ENCODE peak calls at places on chromosomes 3 and 15, in seven cellular contexts. One of them, this sample, is unnamed.

GRCh38 chr3:71389911-71390573 is 193.5 kb downstream of the FOXP1 start:
- DNase-seq in GM23248: peak; percentile 32
- DNase-seq in PC-9: no peak
- DNase-seq in PC-3: peak; percentile 65
- DNase-seq in SK-N-SH: no peak
- DNase-seq in GM23338: peak; percentile 71
- DNase-seq in OCI-LY7: peak; percentile 59
- DNase-seq in this sample: peak; percentile 42

GRCh38 chr3:123276346-123276745 is 74.6 kb downstream of the SEC22A start:
- DNase-seq in GM23248: no peak
- DNase-seq in PC-9: no peak
- DNase-seq in PC-3: no peak
- DNase-seq in SK-N-SH: no peak
- DNase-seq in GM23338: no peak
- DNase-seq in OCI-LY7: no peak
- DNase-seq in this sample: no peak

GRCh38 chr3:189340680-189341460 is 169.1 kb downstream of the TPRG1 start:
- DNase-seq in GM23248: no peak
- DNase-seq in PC-9: no peak
- DNase-seq in PC-3: peak; percentile 16
- DNase-seq in SK-N-SH: no peak
- DNase-seq in GM23338: peak; percentile 73
- DNase-seq in OCI-LY7: peak; percentile 12
- DNase-seq in this sample: no peak

GRCh38 chr3:159855599-159856495 is 132.8 kb upstream of the IL12A start:
- DNase-seq in GM23248: no peak
- DNase-seq in PC-9: no peak
- DNase-seq in PC-3: peak; percentile 10
- DNase-seq in SK-N-SH: peak; percentile 54
- DNase-seq in GM23338: no peak
- DNase-seq in OCI-LY7: no peak
- DNase-seq in this sample: no peak

GRCh38 chr3:32202496-32202895 is 36.0 kb upstream of the CMTM8 start:
- DNase-seq in GM23248: no peak
- DNase-seq in PC-9: no peak
- DNase-seq in PC-3: no peak
- DNase-seq in SK-N-SH: no peak
- DNase-seq in GM23338: no peak
- DNase-seq in OCI-LY7: no peak
- DNase-seq in this sample: no peak

GRCh38 chr3:190322604-190323240 is 476 bp upstream of the CLDN1 start:
- DNase-seq in GM23248: no peak
- DNase-seq in PC-9: no peak
- DNase-seq in PC-3: no peak
- DNase-seq in SK-N-SH: no peak
- DNase-seq in GM23338: peak; percentile 10
- DNase-seq in OCI-LY7: no peak
- DNase-seq in this sample: no peak

GRCh38 chr3:94159062-94159726 is 96.3 kb downstream of the NSUN3 start:
- DNase-seq in GM23248: peak; percentile 59
- DNase-seq in PC-9: peak; percentile 17
- DNase-seq in PC-3: peak; percentile 65
- DNase-seq in SK-N-SH: no peak
- DNase-seq in GM23338: no peak
- DNase-seq in OCI-LY7: no peak
- DNase-seq in this sample: peak; percentile 62

GRCh38 chr15:29812384-29812694 is 9.9 kb downstream of the TJP1 start:
- DNase-seq in GM23248: peak; percentile 76
- DNase-seq in PC-9: peak; percentile 65
- DNase-seq in PC-3: peak; percentile 98
- DNase-seq in SK-N-SH: no peak
- DNase-seq in GM23338: peak; percentile 34
- DNase-seq in OCI-LY7: no peak
- DNase-seq in this sample: peak; percentile 41

GRCh38 chr3:195522254-195523023 is 20.7 kb downstream of the PPP1R2 start:
- DNase-seq in GM23248: peak; percentile 67
- DNase-seq in PC-9: no peak
- DNase-seq in PC-3: peak; percentile 57
- DNase-seq in SK-N-SH: peak; percentile 61
- DNase-seq in GM23338: peak; percentile 46
- DNase-seq in OCI-LY7: peak; percentile 60
- DNase-seq in this sample: peak; percentile 40

GRCh38 chr3:12303532-12303931 is 14.7 kb downstream of the PPARG start:
- DNase-seq in GM23248: peak; percentile 95
- DNase-seq in PC-9: no peak
- DNase-seq in PC-3: peak; percentile 55
- DNase-seq in SK-N-SH: no peak
- DNase-seq in GM23338: no peak
- DNase-seq in OCI-LY7: no peak
- DNase-seq in this sample: no peak

GRCh38 chr15:82186748-82187415 is 75.7 kb downstream of the EFL1 start:
- DNase-seq in GM23248: no peak
- DNase-seq in PC-9: no peak
- DNase-seq in PC-3: no peak
- DNase-seq in SK-N-SH: no peak
- DNase-seq in GM23338: no peak
- DNase-seq in OCI-LY7: no peak
- DNase-seq in this sample: no peak

GRCh38 chr15:80070840-80071239 is 11.4 kb downstream of the ZFAND6 start:
- DNase-seq in GM23248: peak; percentile 72
- DNase-seq in PC-9: no peak
- DNase-seq in PC-3: peak; percentile 36
- DNase-seq in SK-N-SH: no peak
- DNase-seq in GM23338: no peak
- DNase-seq in OCI-LY7: peak; percentile 37
- DNase-seq in this sample: no peak

GRCh38 chr3:132136334-132136716 is 101.5 kb upstream of the CPNE4 start:
- DNase-seq in GM23248: no peak
- DNase-seq in PC-9: no peak
- DNase-seq in PC-3: no peak
- DNase-seq in SK-N-SH: no peak
- DNase-seq in GM23338: no peak
- DNase-seq in OCI-LY7: no peak
- DNase-seq in this sample: no peak

GRCh38 chr3:132134611-132135010 is 99.8 kb upstream of the CPNE4 start:
- DNase-seq in GM23248: peak; percentile 90
- DNase-seq in PC-9: peak; percentile 42
- DNase-seq in PC-3: peak; percentile 86
- DNase-seq in SK-N-SH: no peak
- DNase-seq in GM23338: no peak
- DNase-seq in OCI-LY7: no peak
- DNase-seq in this sample: no peak

DNA sequence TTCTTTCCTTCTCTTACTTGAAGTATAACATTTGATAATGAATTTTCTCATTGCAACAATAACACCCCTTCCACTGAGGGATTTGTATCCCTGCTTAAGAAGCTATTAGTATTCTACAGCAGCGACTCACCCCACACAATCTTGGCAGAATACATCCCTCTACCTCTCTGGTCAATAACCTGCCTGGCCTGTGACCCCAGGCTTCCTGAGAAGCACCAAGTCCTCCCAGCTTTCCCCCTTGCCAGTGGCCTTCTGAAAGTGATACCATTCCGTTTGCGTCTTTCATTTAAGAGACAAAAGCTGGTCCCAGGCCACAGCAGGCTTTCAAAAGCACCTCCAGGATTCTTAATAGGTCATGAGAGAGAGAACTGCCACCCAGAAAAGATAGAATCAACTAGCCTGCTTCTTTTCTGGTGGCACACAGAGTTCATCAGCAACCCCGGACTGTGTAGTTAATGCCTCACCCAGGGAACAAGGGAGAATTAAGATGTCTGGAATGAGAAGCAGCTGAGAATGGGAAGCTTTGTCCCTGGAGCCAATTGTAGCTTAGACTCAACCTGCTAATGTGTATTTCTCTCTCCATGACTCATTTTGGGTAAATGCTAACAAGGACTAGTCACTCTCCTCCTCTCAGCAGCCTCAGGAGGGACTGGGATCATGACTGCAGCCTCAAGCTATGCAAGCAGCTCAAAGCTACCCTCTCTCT is 101.0 kb upstream of the CPNE4 start:
- DNase-seq in GM23248: peak; percentile 98
- DNase-seq in PC-9: peak; percentile 71
- DNase-seq in PC-3: peak; percentile 93
- DNase-seq in SK-N-SH: peak; percentile 13
- DNase-seq in GM23338: peak; percentile 31
- DNase-seq in OCI-LY7: no peak
- DNase-seq in this sample: peak; percentile 19
- H3K9me2 ChIP-seq in GM23248: no peaks in the 10 kb centered on the region
- H3K9me2 ChIP-seq in PC-9: no peaks in the 10 kb centered on the region
- H3K9me2 ChIP-seq in PC-3: no peaks in the 10 kb centered on the region
- H3K9me2 ChIP-seq in SK-N-SH: no peaks in the 10 kb centered on the region
- H3K9me2 ChIP-seq in GM23338: no peaks in the 10 kb centered on the region
- H3K9me2 ChIP-seq in OCI-LY7: no peaks in the 10 kb centered on the region
- H3K9me2 ChIP-seq in this sample: no peaks in the 10 kb centered on the region

GRCh38 chr15:89143503-89144162 is 55.4 kb downstream of the ABHD2 start:
- DNase-seq in GM23248: peak; percentile 86
- DNase-seq in PC-9: peak; percentile 21
- DNase-seq in PC-3: peak; percentile 40
- DNase-seq in SK-N-SH: peak; percentile 36
- DNase-seq in GM23338: no peak
- DNase-seq in OCI-LY7: no peak
- DNase-seq in this sample: no peak
- H3K4me1 ChIP-seq in GM23248: peaks cover 34% of the 10 kb centered on the region
- H3K4me1 ChIP-seq in PC-9: peaks cover 23% of the 10 kb centered on the region
- H3K4me1 ChIP-seq in PC-3: peaks cover 16% of the 10 kb centered on the region
- H3K4me1 ChIP-seq in SK-N-SH: peaks cover 46% of the 10 kb centered on the region
- H3K4me1 ChIP-seq in GM23338: peaks cover 5% of the 10 kb centered on the region
- H3K4me1 ChIP-seq in OCI-LY7: peaks cover 2% of the 10 kb centered on the region
- H3K4me1 ChIP-seq in this sample: no peaks in the 10 kb centered on the region

GRCh38 chr3:164023480-164023879 is 1054.8 kb downstream of the SI start:
- DNase-seq in GM23248: no peak
- DNase-seq in PC-9: no peak
- DNase-seq in PC-3: no peak
- DNase-seq in SK-N-SH: no peak
- DNase-seq in GM23338: no peak
- DNase-seq in OCI-LY7: no peak
- DNase-seq in this sample: no peak
- H3K9me2 ChIP-seq in GM23248: no peaks in the 10 kb centered on the region
- H3K9me2 ChIP-seq in PC-9: no peaks in the 10 kb centered on the region
- H3K9me2 ChIP-seq in PC-3: no peaks in the 10 kb centered on the region
- H3K9me2 ChIP-seq in SK-N-SH: no peaks in the 10 kb centered on the region
- H3K9me2 ChIP-seq in GM23338: peaks cover 2% of the 10 kb centered on the region
- H3K9me2 ChIP-seq in OCI-LY7: no peaks in the 10 kb centered on the region
- H3K9me2 ChIP-seq in this sample: no peaks in the 10 kb centered on the region

DNA sequence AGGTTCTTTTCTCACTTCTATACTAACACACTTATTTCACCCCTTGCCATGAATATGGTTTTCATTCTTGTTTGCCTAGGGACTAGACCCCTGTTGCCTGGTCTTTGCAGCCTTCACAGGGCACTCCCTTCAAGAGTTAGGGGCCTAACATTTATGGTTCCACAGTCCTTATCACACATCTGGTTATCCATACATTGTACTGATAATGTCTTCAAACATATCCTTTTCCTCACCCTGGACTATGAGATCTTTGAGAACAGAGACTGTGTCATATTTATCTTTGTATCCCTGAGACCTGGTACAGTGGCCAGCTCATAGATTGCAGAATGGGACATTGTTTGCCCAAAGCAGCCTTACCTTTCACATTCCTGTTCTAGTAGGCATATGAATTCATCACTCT is 106.2 kb downstream of the CMSS1 start:
- DNase-seq in GM23248: no peak
- DNase-seq in PC-9: no peak
- DNase-seq in PC-3: no peak
- DNase-seq in SK-N-SH: no peak
- DNase-seq in GM23338: no peak
- DNase-seq in OCI-LY7: no peak
- DNase-seq in this sample: no peak
- H3K4me1 ChIP-seq in GM23248: peaks cover 25% of the 10 kb centered on the region
- H3K4me1 ChIP-seq in PC-9: peaks cover 27% of the 10 kb centered on the region
- H3K4me1 ChIP-seq in PC-3: peaks cover 37% of the 10 kb centered on the region
- H3K4me1 ChIP-seq in SK-N-SH: peaks cover 22% of the 10 kb centered on the region
- H3K4me1 ChIP-seq in GM23338: peaks cover 60% of the 10 kb centered on the region
- H3K4me1 ChIP-seq in OCI-LY7: peaks cover 7% of the 10 kb centered on the region
- H3K4me1 ChIP-seq in this sample: peaks cover 33% of the 10 kb centered on the region

GRCh38 chr15:70560617-70561328 is 202.6 kb downstream of the UACA start:
- DNase-seq in GM23248: no peak
- DNase-seq in PC-9: no peak
- DNase-seq in PC-3: no peak
- DNase-seq in SK-N-SH: no peak
- DNase-seq in GM23338: peak; percentile 30
- DNase-seq in OCI-LY7: no peak
- DNase-seq in this sample: no peak

GRCh38 chr15:70561885-70562284 is 201.5 kb downstream of the UACA start:
- DNase-seq in GM23248: no peak
- DNase-seq in PC-9: no peak
- DNase-seq in PC-3: no peak
- DNase-seq in SK-N-SH: no peak
- DNase-seq in GM23338: no peak
- DNase-seq in OCI-LY7: no peak
- DNase-seq in this sample: no peak

GRCh38 chr15:70559223-70559823 is 204.0 kb downstream of the UACA start:
- DNase-seq in GM23248: peak; percentile 51
- DNase-seq in PC-9: no peak
- DNase-seq in PC-3: no peak
- DNase-seq in SK-N-SH: peak; percentile 61
- DNase-seq in GM23338: no peak
- DNase-seq in OCI-LY7: peak; percentile 4
- DNase-seq in this sample: peak; percentile 34

GRCh38 chr15:70558406-70559222 is 204.7 kb downstream of the UACA start:
- DNase-seq in GM23248: no peak
- DNase-seq in PC-9: no peak
- DNase-seq in PC-3: no peak
- DNase-seq in SK-N-SH: no peak
- DNase-seq in GM23338: no peak
- DNase-seq in OCI-LY7: no peak
- DNase-seq in this sample: no peak

GRCh38 chr15:70559840-70560239 is 203.5 kb downstream of the UACA start:
- DNase-seq in GM23248: no peak
- DNase-seq in PC-9: no peak
- DNase-seq in PC-3: no peak
- DNase-seq in SK-N-SH: no peak
- DNase-seq in GM23338: no peak
- DNase-seq in OCI-LY7: no peak
- DNase-seq in this sample: no peak
- H3K9me2 ChIP-seq in GM23248: no peaks in the 10 kb centered on the region
- H3K9me2 ChIP-seq in PC-9: no peaks in the 10 kb centered on the region
- H3K9me2 ChIP-seq in PC-3: no peaks in the 10 kb centered on the region
- H3K9me2 ChIP-seq in SK-N-SH: no peaks in the 10 kb centered on the region
- H3K9me2 ChIP-seq in GM23338: no peaks in the 10 kb centered on the region
- H3K9me2 ChIP-seq in OCI-LY7: no peaks in the 10 kb centered on the region
- H3K9me2 ChIP-seq in this sample: no peaks in the 10 kb centered on the region

DNA sequence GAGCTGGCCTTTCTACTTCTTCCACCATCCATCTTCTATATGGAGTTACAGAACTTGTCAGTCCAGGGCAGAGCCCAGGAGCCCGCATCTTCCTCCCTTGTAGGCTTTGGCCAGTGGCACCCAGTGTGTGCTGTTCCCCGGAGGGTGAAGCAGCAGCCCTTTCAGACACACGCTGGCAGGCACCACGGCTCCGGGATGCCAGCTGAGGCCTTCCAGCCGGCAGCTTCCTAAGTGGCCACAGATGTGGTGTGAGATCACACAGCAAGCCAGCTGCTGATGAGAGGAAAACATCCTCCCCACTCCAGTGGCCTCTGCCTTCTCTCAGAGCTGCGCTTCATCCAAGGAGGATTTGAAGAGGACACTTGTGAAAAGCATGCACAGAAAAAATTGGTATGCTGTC is 24.1 kb downstream of the CRABP1 start:
- DNase-seq in GM23248: peak; percentile 67
- DNase-seq in PC-9: no peak
- DNase-seq in PC-3: no peak
- DNase-seq in SK-N-SH: peak; percentile 81
- DNase-seq in GM23338: no peak
- DNase-seq in OCI-LY7: no peak
- DNase-seq in this sample: peak; percentile 32
- H3K4me1 ChIP-seq in GM23248: peaks cover 5% of the 10 kb centered on the region
- H3K4me1 ChIP-seq in PC-9: no peaks in the 10 kb centered on the region
- H3K4me1 ChIP-seq in PC-3: no peaks in the 10 kb centered on the region
- H3K4me1 ChIP-seq in SK-N-SH: peaks cover 4% of the 10 kb centered on the region
- H3K4me1 ChIP-seq in GM23338: no peaks in the 10 kb centered on the region
- H3K4me1 ChIP-seq in OCI-LY7: no peaks in the 10 kb centered on the region
- H3K4me1 ChIP-seq in this sample: peaks cover 16% of the 10 kb centered on the region